ENCODE peak calls at places on chromosomes 5 and 9, in four cellular contexts. S is iris pigment epithelial cell, G is epithelial cell of esophagus, D is ascending aorta. H is an unnamed sample.
A peak's percentile ranks its signal among the peaks of the same experiment; 100 is the strongest.

GRCh38 chr5:56534102-56534501 is 281.2 kb upstream of the MAP3K1 start:
- DNase-seq in S (peak; percentile 35), G (peak; percentile 92), D (no peak), H (peak; percentile 85)

GRCh38 chr9:573551-574410 is 267.7 kb upstream of the DMRT1 start:
- DNase-seq in S (peak; percentile 16), G (no peak), D (no peak), H (peak; percentile 59)

GRCh38 chr9:85742630-85742928 is 825 bp upstream of the AGTPBP1 start:
- DNase-seq in S (peak; percentile 91), G (peak; percentile 87), D (no peak), H (no peak)

GRCh38 chr5:137733922-137734695 is 1.8 kb downstream of the KLHL3 start:
- DNase-seq in S (peak; percentile 16), G (peak; percentile 45), D (no peak), H (no peak)

GRCh38 chr9:72871685-72872084 is 81.2 kb downstream of the ALDH1A1 start:
- DNase-seq in S (peak; percentile 22), G (peak; percentile 30), D (no peak), H (peak; percentile 38)

GRCh38 chr5:166401391-166401790 is 1890.1 kb upstream of the WWC1 start:
- DNase-seq in S (no peak), G (no peak), D (no peak), H (no peak)

GRCh38 chr9:3241290-3241689 is 284.5 kb downstream of the RFX3 start:
- DNase-seq in S (peak; percentile 28), G (peak; percentile 29), D (no peak), H (peak; percentile 21)

GRCh38 chr9:124613849-124614248 is 106.7 kb upstream of the NR5A1 start:
- DNase-seq in S (no peak), G (no peak), D (no peak), H (no peak)

GRCh38 chr5:35264509-35264908 is 34.2 kb upstream of the PRLR start:
- DNase-seq in S (no peak), G (no peak), D (no peak), H (no peak)

GRCh38 chr5:163696270-163696887 is 191.0 kb downstream of the MAT2B start:
- DNase-seq in S (peak; percentile 85), G (peak; percentile 79), D (no peak), H (peak; percentile 77)

GRCh38 chr5:43017438-43017820 is 22.7 kb downstream of the ANXA2R start:
- DNase-seq in S (peak; percentile 42), G (peak; percentile 33), D (no peak), H (peak; percentile 58)

GRCh38 chr5:39253211-39253610 is 33.8 kb upstream of the FYB1 start:
- DNase-seq in S (no peak), G (peak; percentile 51), D (no peak), H (peak; percentile 58)

GRCh38 chr9:87620727-87621322 is 105.1 kb upstream of the CTSL start:
- DNase-seq in S (no peak), G (no peak), D (no peak), H (peak; percentile 44)

GRCh38 chr5:166596043-166596442 is 1695.4 kb upstream of the WWC1 start:
- DNase-seq in S (no peak), G (no peak), D (no peak), H (no peak)

GRCh38 chr5:172943906-172944305 is 15.3 kb upstream of the RPL26L1 start:
- DNase-seq in S (no peak), G (no peak), D (no peak), H (peak; percentile 67)

H was measured in M059J.